ENCODE peak calls at places on chromosome 17, in four cellular contexts. I is WERI-Rb-1; E is MCF 10A; Y is activated CD8-positive, alpha-beta T cell treated with anti-CD3 and anti-CD28 coated beads for 36 hours. N is an unnamed sample.

GRCh38 chr17:70661342-70662222 is 492.2 kb downstream of the KCNJ2 start:
- DNase-seq in I (no peak), E (no peak), Y (no peak), N (no peak)

GRCh38 chr17:7380855-7381683 is at the start of gene TNK1:
- DNase-seq in I (peak; percentile 72), E (peak; percentile 54), Y (no peak), N (no peak)

GRCh38 chr17:18980682-18981384 is 23.7 kb downstream of the FAM83G start:
- DNase-seq in I (no peak), E (no peak), Y (no peak), N (no peak)

GRCh38 chr17:28325221-28325620 is 6.2 kb downstream of the TMEM97 start:
- DNase-seq in I (peak; percentile 77), E (no peak), Y (no peak), N (no peak)

GRCh38 chr17:2900842-2901241 is 104.6 kb downstream of the RAP1GAP2 start:
- DNase-seq in I (no peak), E (no peak), Y (no peak), N (no peak)

GRCh38 chr17:2238432-2239169 is 65.0 kb downstream of the SMG6 start:
- DNase-seq in I (no peak), E (no peak), Y (no peak), N (peak; percentile 65)

GRCh38 chr17:50935201-50936124 is 69.3 kb upstream of the TOB1 start:
- DNase-seq in I (peak; percentile 67), E (peak; percentile 99), Y (no peak), N (no peak)

GRCh38 chr17:57459286-57459915 is 203.1 kb downstream of the MSI2 start:
- DNase-seq in I (no peak), E (peak; percentile 52), Y (peak; percentile 69), N (peak; percentile 23)

GRCh38 chr17:15999141-15999973 is at the start of the genes TTC19 and ZSWIM7:
- DNase-seq in I (peak; percentile 97), E (peak; percentile 95), Y (peak; percentile 97), N (peak; percentile 99)
- TF ChIP-seq CTCF in I (no peak), E (no peak), Y (no peak), N (peak; percentile 3)

GRCh38 chr17:29671661-29672060 is 48.9 kb upstream of the CORO6 start:
- DNase-seq in I (no peak), E (no peak), Y (no peak), N (no peak)
- TF ChIP-seq CTCF in I (no peak), E (no peak), Y (no peak), N (no peak)

GRCh38 chr17:32609085-32609484 is 122.3 kb downstream of the CDK5R1 start:
- DNase-seq in I (peak; percentile 62), E (peak; percentile 68), Y (peak; percentile 88), N (peak; percentile 60)
- TF ChIP-seq CTCF in I (peak; percentile 50), E (peak; percentile 45), Y (peak; percentile 73), N (peak; percentile 64)

GRCh38 chr17:41354538-41354937 is 3.9 kb upstream of the KRT33A start:
- DNase-seq in I (no peak), E (no peak), Y (no peak), N (no peak)
- TF ChIP-seq CTCF in I (no peak), E (no peak), Y (no peak), N (no peak)